ENCODE peak calls at places on chromosomes 4 and X, in four cellular contexts. U is colonic mucosa, S is ovary, A is NT2/D1. T is an unnamed sample.

GRCh38 chr4:174635732-174636131 is 113.4 kb upstream of the HPGD start:
- DNase-seq in U (no peak), S (no peak), A (no peak), T (no peak)

GRCh38 chr4:14254252-14254651 is 626.7 kb upstream of the BOD1L1 start:
- DNase-seq in U (peak; percentile 17), S (no peak), A (peak; percentile 8), T (peak; percentile 20)

GRCh38 chr4:181294421-181294820 is 948.8 kb upstream of the TENM3 start:
- DNase-seq in U (no peak), S (no peak), A (no peak), T (no peak)

GRCh38 chr4:101621120-101621519 is 169.4 kb upstream of the BANK1 start:
- DNase-seq in U (no peak), S (no peak), A (no peak), T (no peak)

GRCh38 chrX:107272431-107272921 is 66.1 kb downstream of the DNAAF6 start:
- DNase-seq in U (peak; percentile 18), S (no peak), A (no peak), T (peak; percentile 69)

GRCh38 chrX:153392642-153393321 is 8.4 kb downstream of the PNMA6E start:
- DNase-seq in U (no peak), S (no peak), A (no peak), T (peak; percentile 17)

GRCh38 chr4:143714290-143714625 is 13.8 kb upstream of the FREM3 start:
- DNase-seq in U (no peak), S (no peak), A (no peak), T (no peak)

GRCh38 chrX:10755477-10756334 is 135.3 kb upstream of the MID1 start:
- DNase-seq in U (no peak), S (no peak), A (peak; percentile 75), T (peak; percentile 51)

GRCh38 chr4:59248313-59248712 is 1951.8 kb upstream of the ADGRL3 start:
- DNase-seq in U (no peak), S (no peak), A (no peak), T (no peak)

GRCh38 chr4:23934223-23934622 is 44.4 kb upstream of the PPARGC1A start:
- DNase-seq in U (no peak), S (no peak), A (peak; percentile 63), T (no peak)

GRCh38 chr4:59553063-59553738 is 1646.9 kb upstream of the ADGRL3 start:
- DNase-seq in U (no peak), S (no peak), A (no peak), T (no peak)

GRCh38 chr4:17494258-17494657 is 17.6 kb downstream of the QDPR start:
- DNase-seq in U (no peak), S (no peak), A (peak; percentile 38), T (no peak)

GRCh38 chrX:76109654-76110053 is 63.2 kb upstream of the PBDC1 start:
- DNase-seq in U (no peak), S (no peak), A (peak; percentile 6), T (peak; percentile 25)

GRCh38 chrX:63784902-63785692 is at the start of gene ARHGEF9:
- DNase-seq in U (peak; percentile 31), S (peak; percentile 37), A (peak; percentile 60), T (peak; percentile 78)

GRCh38 chrX:43868791-43869190 is 13.5 kb downstream of the MAOB start:
- DNase-seq in U (no peak), S (no peak), A (no peak), T (no peak)

GRCh38 chrX:1516596-1517104 is 20.3 kb downstream of the P2RY8 start:
- DNase-seq in U (no peak), S (no peak), A (no peak), T (no peak)

GRCh38 chr4:117481742-117482141 is 396.4 kb upstream of the TRAM1L1 start:
- DNase-seq in U (no peak), S (no peak), A (no peak), T (no peak)

GRCh38 chr4:38691251-38692008 is 27.4 kb downstream of the KLF3 start:
- DNase-seq in U (no peak), S (no peak), A (no peak), T (no peak)

GRCh38 chr4:52588097-52588496 is 71.0 kb downstream of the USP46 start:
- DNase-seq in U (no peak), S (no peak), A (peak; percentile 5), T (peak; percentile 58)

GRCh38 chrX:107485019-107485418 is 35.6 kb downstream of the FRMPD3 start:
- DNase-seq in U (no peak), S (no peak), A (no peak), T (no peak)

GRCh38 chr4:146545102-146545501 is 23.4 kb upstream of the SLC10A7 start:
- DNase-seq in U (no peak), S (no peak), A (no peak), T (peak; percentile 56)

GRCh38 chr4:94548571-94548970 is 96.8 kb downstream of the PDLIM5 start:
- DNase-seq in U (no peak), S (no peak), A (no peak), T (no peak)

GRCh38 chr4:38128478-38129451 is 168.6 kb downstream of the PTTG2 start:
- DNase-seq in U (peak; percentile 49), S (no peak), A (peak; percentile 61), T (peak; percentile 61)

GRCh38 chr4:12409507-12410190 is 981.0 kb upstream of the HS3ST1 start:
- DNase-seq in U (no peak), S (no peak), A (no peak), T (no peak)

GRCh38 chr4:186829097-186829496 is 105.4 kb upstream of the FAT1 start:
- DNase-seq in U (no peak), S (no peak), A (no peak), T (no peak)

GRCh38 chr4:186827542-186827887 is 103.9 kb upstream of the FAT1 start:
- DNase-seq in U (no peak), S (no peak), A (no peak), T (no peak)

GRCh38 chr4:186831574-186831973 is 107.9 kb upstream of the FAT1 start:
- DNase-seq in U (no peak), S (no peak), A (no peak), T (no peak)

GRCh38 chr4:186826866-186827541 is 103.3 kb upstream of the FAT1 start:
- DNase-seq in U (no peak), S (no peak), A (no peak), T (no peak)

GRCh38 chr4:186829740-186830449 is 106.2 kb upstream of the FAT1 start:
- DNase-seq in U (no peak), S (no peak), A (no peak), T (no peak)
- H3K4me3 ChIP-seq in U (no peak overlapping the region), S (no peak overlapping the region), A (no peak overlapping the region), T (no peak overlapping the region)

DNA sequence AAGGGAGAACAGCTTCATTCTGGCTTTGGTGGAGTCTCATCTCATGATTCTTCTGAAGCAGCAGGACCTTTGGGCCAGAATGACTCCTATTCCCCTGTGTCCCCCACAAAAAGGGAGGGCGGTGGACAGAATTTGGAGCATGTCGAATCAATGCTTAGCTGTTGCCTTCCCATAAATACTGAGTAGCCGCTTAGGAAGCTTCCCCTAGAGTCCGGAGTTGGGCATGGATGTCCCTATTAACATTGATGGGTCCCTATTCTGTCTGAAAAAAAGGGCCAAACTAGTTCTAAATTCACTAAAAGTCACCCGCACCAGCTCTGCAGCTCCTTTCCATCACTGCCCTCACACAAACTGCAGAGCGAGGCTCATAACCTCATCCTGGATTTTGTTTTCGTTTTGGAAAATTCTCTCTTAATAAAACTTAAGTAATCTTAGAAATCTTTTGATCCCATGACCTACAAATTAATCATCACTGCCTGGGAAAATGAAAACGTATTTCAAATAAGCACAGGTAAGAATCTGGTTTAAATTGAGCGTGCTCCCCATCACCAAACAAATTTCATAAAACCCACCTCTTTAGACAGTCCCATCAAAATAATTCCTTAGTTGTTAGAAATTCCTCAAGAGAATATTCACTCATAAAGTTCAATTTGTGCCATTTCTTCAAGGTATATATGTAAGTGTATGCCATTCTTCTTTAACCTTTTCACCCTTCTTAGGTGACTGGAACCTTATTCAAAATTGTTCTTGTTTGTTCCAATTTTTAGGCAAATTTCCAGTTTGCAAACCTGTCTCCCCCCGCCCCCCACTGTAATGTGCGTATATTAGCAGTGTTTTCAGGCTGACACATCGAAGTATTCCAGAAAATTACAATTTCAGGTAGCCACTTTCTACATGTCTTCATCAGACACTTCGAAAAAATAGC is 53.3 kb upstream of the NKAP start:
- DNase-seq in U (no peak), S (no peak), A (no peak), T (no peak)
- H3K27me3 ChIP-seq in U (peaks cover 44% of the 10 kb centered on the region), S (no peaks in the 10 kb centered on the region), A (peaks cover 5% of the 10 kb centered on the region), T (peaks cover 97% of the 10 kb centered on the region)

DNA sequence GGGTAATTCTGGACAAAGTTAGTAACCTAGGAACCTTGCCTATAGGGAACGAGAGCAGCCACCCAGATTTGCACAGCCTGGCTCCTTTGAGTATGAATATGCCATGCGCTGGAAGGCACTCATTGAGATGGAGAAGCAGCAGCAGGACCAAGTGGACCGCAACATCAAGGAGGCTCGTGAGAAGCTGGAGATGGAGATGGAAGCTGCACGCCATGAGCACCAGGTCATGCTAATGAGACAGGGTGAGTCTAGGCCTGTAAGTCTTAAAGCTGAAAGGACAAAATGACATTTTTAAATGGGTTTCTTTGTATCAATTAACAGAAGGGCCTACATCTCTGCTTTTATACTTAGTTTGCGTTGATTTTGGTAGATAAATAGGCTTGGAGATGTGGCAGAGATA is 4.7 kb upstream of the ITGB1BP2 start:
- DNase-seq in U (no peak), S (no peak), A (no peak), T (no peak)
- H3K36me3 ChIP-seq in U (peaks cover 6% of the 10 kb centered on the region), S (no peaks in the 10 kb centered on the region), A (peaks cover 94% of the 10 kb centered on the region), T (peaks cover 34% of the 10 kb centered on the region)

DNA sequence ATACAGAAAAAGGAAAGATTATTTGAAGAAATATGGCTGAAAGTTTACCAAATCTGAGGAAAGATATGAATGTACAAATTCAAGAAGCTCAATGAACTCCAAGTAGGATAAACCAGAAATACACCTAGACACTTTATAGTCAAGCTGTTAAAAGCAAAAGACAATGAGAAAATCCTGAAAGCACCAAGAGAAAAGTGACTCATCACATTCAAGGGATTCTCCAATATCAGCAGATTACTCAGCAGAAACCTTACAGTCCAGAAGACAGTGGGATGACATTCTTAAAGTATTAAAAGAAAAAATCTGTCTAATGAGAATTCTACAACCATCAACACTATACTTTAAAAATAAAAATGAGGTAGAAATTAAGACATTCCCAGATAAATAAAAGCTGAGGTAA is 223.8 kb upstream of the ZCCHC13 start:
- DNase-seq in U (no peak), S (no peak), A (no peak), T (no peak)
- H3K4me3 ChIP-seq in U (no peak overlapping the region), S (no peak overlapping the region), A (no peak overlapping the region), T (no peak overlapping the region)

DNA sequence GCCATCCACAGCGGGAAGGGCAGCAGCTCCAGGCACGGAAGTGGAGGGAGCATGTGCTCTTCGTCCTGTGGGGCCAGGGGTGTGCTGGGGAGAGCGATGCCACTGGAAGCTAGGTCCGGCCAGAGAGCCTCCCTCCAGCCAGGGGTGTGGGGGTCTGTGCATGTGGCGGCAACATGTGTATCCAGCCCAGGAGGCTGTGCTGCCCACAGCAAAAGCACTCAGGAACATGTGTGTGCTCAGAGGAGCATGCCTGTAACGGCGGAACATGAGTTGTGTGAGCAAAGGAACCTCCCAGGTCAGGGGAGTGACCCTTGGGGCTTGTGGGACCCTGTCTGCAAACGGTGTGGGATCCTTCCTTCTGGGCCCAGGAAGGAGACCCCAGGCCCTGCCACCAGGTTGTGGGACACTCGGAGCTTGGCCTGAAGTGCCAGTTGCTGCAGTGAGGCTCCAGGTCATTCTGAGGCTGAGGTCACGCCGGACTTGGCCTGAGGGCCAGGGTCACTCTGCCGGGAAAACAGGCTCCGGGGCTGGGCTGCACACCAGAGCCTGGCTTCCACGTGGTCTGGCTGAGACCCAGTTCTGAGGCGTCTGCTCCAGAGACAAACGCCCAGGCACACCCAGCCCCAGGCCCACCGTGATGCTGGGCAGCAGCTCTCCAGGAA is 37.2 kb downstream of the CPLX1 start:
- DNase-seq in U (peak; percentile 60), S (no peak), A (no peak), T (no peak)
- H3K27me3 ChIP-seq in U (peaks cover 45% of the 10 kb centered on the region), S (no peaks in the 10 kb centered on the region), A (peaks cover 35% of the 10 kb centered on the region), T (peaks cover 23% of the 10 kb centered on the region)

GRCh38 chrX:18129694-18130093 is 91.0 kb downstream of the BEND2 start:
- DNase-seq in U (no peak), S (no peak), A (no peak), T (no peak)
- H3K36me3 ChIP-seq in U (no peaks in the 10 kb centered on the region), S (no peaks in the 10 kb centered on the region), A (no peaks in the 10 kb centered on the region), T (no peaks in the 10 kb centered on the region)

T was measured in H7.